ENCODE peak calls at places on chromosomes 5 and 9, in five cellular contexts. W, S, Z, F and V are unnamed samples.

GRCh38 chr5:179246227-179246626 is 99.0 kb downstream of the ADAMTS2 start:
- DNase-seq in W (no peak), S (no peak), Z (no peak), F (no peak), V (no peak)

GRCh38 chr9:101437806-101438232 is 2.2 kb upstream of the ALDOB start:
- DNase-seq in W (no peak), S (no peak), F (peak; percentile 89), Z (no peak), V (no peak)

GRCh38 chr5:68354315-68354714 is 138.8 kb downstream of the PIK3R1 start:
- DNase-seq in W (no peak), Z (no peak), S (no peak), F (no peak), V (no peak)

GRCh38 chr9:4594545-4594944 is 67.5 kb upstream of the PLPP6 start:
- DNase-seq in W (no peak), Z (no peak), F (no peak), S (no peak), V (no peak)

GRCh38 chr5:62606878-62607277 is 28.3 kb downstream of the LRRC70 start:
- DNase-seq in F (no peak), W (no peak), Z (no peak), S (no peak), V (no peak)

GRCh38 chr9:88590558-88591146 is 55.7 kb downstream of the NXNL2 start:
- DNase-seq in Z (no peak), S (no peak), F (no peak), W (peak; percentile 18), V (no peak)

GRCh38 chr9:125963932-125964331 is 216.8 kb downstream of the PBX3 start:
- DNase-seq in W (no peak), F (no peak), S (no peak), Z (no peak), V (no peak)

GRCh38 chr5:147819371-147819770 is 12.1 kb downstream of the SPINK1 start:
- DNase-seq in S (no peak), W (no peak), Z (no peak), F (no peak), V (no peak)

GRCh38 chr9:136542246-136543041 is 3.4 kb downstream of the NOTCH1 start:
- DNase-seq in W (peak; percentile 94), Z (no peak), F (no peak), S (no peak), V (no peak)

GRCh38 chr5:51242453-51242852 is 140.8 kb upstream of the ISL1 start:
- DNase-seq in S (no peak), F (no peak), Z (no peak), W (no peak), V (no peak)

GRCh38 chr5:76986828-76987526 is 34.1 kb downstream of the CRHBP start:
- DNase-seq in S (no peak), W (peak; percentile 14), F (no peak), Z (no peak), V (no peak)

GRCh38 chr9:94082553-94082952 is 1.7 kb upstream of the PTPDC1 start:
- DNase-seq in S (no peak), W (no peak), F (no peak), Z (no peak), V (no peak)

GRCh38 chr9:77975023-77975422 is 56.6 kb downstream of the GNAQ start:
- DNase-seq in F (no peak), Z (no peak), W (no peak), S (no peak), V (no peak)

GRCh38 chr5:80216753-80217596 is 38.9 kb downstream of the SERINC5 start:
- DNase-seq in W (peak; percentile 31), S (no peak), F (no peak), Z (no peak), V (no peak)

GRCh38 chr5:109907751-109908150 is 218.0 kb downstream of the MAN2A1 start:
- DNase-seq in S (no peak), Z (no peak), F (no peak), W (no peak), V (no peak)

GRCh38 chr5:7650755-7651154 is 200.2 kb downstream of the CFAP90 start:
- DNase-seq in F (no peak), S (no peak), Z (no peak), W (no peak), V (no peak)

GRCh38 chr5:58868931-58869330 is 286.1 kb downstream of the RAB3C start:
- DNase-seq in W (no peak), Z (no peak), S (no peak), F (no peak), V (no peak)

GRCh38 chr5:58872670-58873273 is 289.9 kb downstream of the RAB3C start:
- DNase-seq in F (no peak), W (no peak), S (no peak), Z (no peak), V (no peak)

DNA sequence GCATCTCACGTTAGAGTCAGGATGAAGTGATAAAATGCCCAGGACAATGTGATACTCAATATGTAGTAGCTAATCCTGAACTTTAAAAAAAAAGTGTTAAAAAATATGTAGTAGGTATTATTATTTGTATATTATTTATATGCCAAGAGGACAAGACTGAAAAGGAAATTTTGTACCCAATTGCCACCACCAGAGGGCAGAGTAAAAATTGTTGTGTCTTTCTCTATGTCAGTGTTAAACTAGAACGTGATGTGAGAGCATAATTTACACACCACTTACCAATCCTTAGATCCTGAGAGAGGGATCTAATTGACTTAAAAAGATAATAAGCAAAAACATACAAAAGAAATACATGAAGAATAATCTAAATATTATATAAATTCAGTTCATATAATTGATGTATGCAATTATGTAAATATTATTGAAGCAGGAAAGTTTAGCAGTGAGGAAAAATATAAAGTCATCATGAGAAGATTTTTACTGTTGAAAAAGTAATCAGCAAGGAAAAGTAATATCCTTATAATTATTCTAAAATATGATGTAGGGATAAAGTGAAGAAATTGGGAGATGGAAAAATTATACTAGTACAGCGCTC is 288.9 kb downstream of the RAB3C start:
- DNase-seq in W (peak; percentile 39), F (peak; percentile 56), Z (peak; percentile 28), S (no peak), V (no peak)
- TF ChIP-seq CTCF in W (peak; percentile 73), F (no peak), Z (peak; percentile 45), S (peak; percentile 75), V (peak; percentile 90)

GRCh38 chr5:159005062-159005461 is 94.7 kb downstream of the EBF1 start:
- DNase-seq in Z (no peak), F (no peak), W (no peak), S (no peak), V (no peak)
- H3K27ac ChIP-seq in Z (no peak overlapping the region), F (no peak overlapping the region), W (no peak overlapping the region), S (no peak overlapping the region), V (no peak overlapping the region)

GRCh38 chr5:37839441-37840035 is 303 bp downstream of the GDNF start:
- DNase-seq in S (no peak), Z (no peak), W (peak; percentile 73), F (no peak), V (no peak)
- H3K27me3 ChIP-seq in S (peaks cover 9% of the 10 kb centered on the region), Z (no peaks in the 10 kb centered on the region), W (peaks cover 93% of the 10 kb centered on the region), F (no peaks in the 10 kb centered on the region), V (peaks cover 90% of the 10 kb centered on the region)

GRCh38 chr5:177491429-177491945 is 5.9 kb downstream of the PDLIM7 start:
- DNase-seq in W (peak; percentile 95), S (no peak), F (no peak), Z (no peak), V (no peak)
- TF ChIP-seq CTCF in W (peak; percentile 97), S (peak; percentile 45), F (peak; percentile 25), Z (peak; percentile 92), V (no peak)

GRCh38 chr5:96340357-96340756 is 92.7 kb downstream of the PCSK1 start:
- DNase-seq in F (no peak), W (no peak), Z (no peak), S (no peak), V (no peak)
- H3K27ac ChIP-seq in F (no peak overlapping the region), W (no peak overlapping the region), Z (no peak overlapping the region), S (no peak overlapping the region), V (no peak overlapping the region)

DNA sequence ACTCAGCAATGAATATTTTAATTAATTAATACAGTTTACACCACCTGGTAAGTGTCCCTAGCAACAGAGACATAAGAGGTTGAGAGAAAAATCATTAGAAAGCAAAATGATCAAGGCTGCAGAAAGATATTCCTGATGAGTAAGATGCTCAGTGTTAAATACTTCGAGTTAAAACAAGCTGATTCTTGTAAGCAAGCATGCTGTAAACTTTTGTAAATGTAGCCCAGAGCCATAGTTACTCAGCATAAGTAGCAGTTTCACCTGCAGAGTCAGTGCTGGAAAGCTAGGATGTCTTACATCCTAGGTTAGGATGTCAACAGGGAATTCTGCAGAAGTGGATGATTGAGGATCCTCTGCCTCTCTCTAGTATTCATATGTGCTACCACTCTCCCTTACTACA is 4.2 kb downstream of the PRKACG start:
- DNase-seq in Z (no peak), S (no peak), W (no peak), F (no peak), V (no peak)
- H3K27me3 ChIP-seq in Z (peaks cover 7% of the 10 kb centered on the region), S (peaks cover 78% of the 10 kb centered on the region), W (no peaks in the 10 kb centered on the region), F (no peaks in the 10 kb centered on the region), V (no peaks in the 10 kb centered on the region)

GRCh38 chr5:150653145-150653761 is 7.8 kb upstream of the MYOZ3 start:
- DNase-seq in Z (no peak), F (no peak), W (no peak), S (no peak), V (no peak)
- TF ChIP-seq CTCF in Z (no peak), F (no peak), W (no peak), S (peak; percentile 41), V (no peak)